ENCODE peak calls at places on chromosomes 1 and 21, in nine cellular contexts. R, X, T, H, U, P, D, O and Q are unnamed samples.

GRCh38 chr1:51555866-51556619 is 37.0 kb upstream of the EPS15 start:
- DNase-seq in R (no peak), X (peak; percentile 49), T (peak; percentile 43), H (no peak), U (no peak), P (no peak), D (no peak), O (no peak), Q (no peak)

GRCh38 chr1:18486195-18486594 is 5.5 kb downstream of the KLHDC7A start:
- DNase-seq in R (no peak), X (no peak), T (no peak), H (no peak), U (no peak), P (no peak), D (no peak), O (no peak), Q (no peak)

GRCh38 chr1:225987491-225988316 is 11.4 kb downstream of the SDE2 start:
- DNase-seq in R (peak; percentile 64), X (peak; percentile 56), T (peak; percentile 41), H (no peak), U (peak; percentile 29), P (no peak), D (peak; percentile 20), O (no peak), Q (peak; percentile 16)

GRCh38 chr1:27630859-27631491 is 4.0 kb downstream of the FGR start:
- DNase-seq in R (no peak), X (no peak), T (no peak), H (no peak), U (no peak), P (no peak), D (no peak), O (no peak), Q (no peak)

GRCh38 chr1:59682405-59683080 is 132.2 kb upstream of the HOOK1 start:
- DNase-seq in R (peak; percentile 23), X (no peak), T (no peak), H (no peak), U (no peak), P (no peak), D (no peak), O (no peak), Q (no peak)

GRCh38 chr1:156591432-156592157 is at the start of gene NAXE:
- DNase-seq in R (peak; percentile 39), X (peak; percentile 75), T (peak; percentile 77), H (peak; percentile 53), U (peak; percentile 37), P (peak; percentile 89), D (no peak), O (peak; percentile 79), Q (peak; percentile 52)

GRCh38 chr1:241113557-241113956 is 243.4 kb downstream of the RGS7 start:
- DNase-seq in R (no peak), X (no peak), T (no peak), H (no peak), U (no peak), P (no peak), D (no peak), O (no peak), Q (no peak)

GRCh38 chr1:24861821-24862727 is 68.0 kb downstream of the RUNX3 start:
- DNase-seq in R (no peak), X (no peak), T (no peak), H (no peak), U (no peak), P (no peak), D (no peak), O (no peak), Q (no peak)

GRCh38 chr21:44831227-44831626 is 13.4 kb upstream of the SUMO3 start:
- DNase-seq in R (no peak), X (no peak), T (no peak), H (no peak), U (no peak), P (no peak), D (no peak), O (no peak), Q (no peak)

GRCh38 chr1:67308136-67308535 is 463 bp downstream of the IL12RB2 start:
- DNase-seq in R (no peak), X (no peak), T (no peak), H (no peak), U (no peak), P (no peak), D (no peak), O (peak; percentile 23), Q (no peak)

GRCh38 chr1:215083408-215083961 is 948 bp downstream of the KCNK2 start:
- DNase-seq in R (peak; percentile 71), X (peak; percentile 36), T (peak; percentile 46), H (no peak), U (no peak), P (no peak), D (no peak), O (no peak), Q (no peak)

GRCh38 chr1:34518146-34518545 is 236.7 kb upstream of the GJB5 start:
- DNase-seq in R (no peak), X (peak; percentile 58), T (no peak), H (no peak), U (no peak), P (no peak), D (no peak), O (no peak), Q (no peak)

GRCh38 chr1:232111616-232112015 is 485.0 kb downstream of the DISC1 start:
- DNase-seq in R (peak; percentile 83), X (no peak), T (no peak), H (no peak), U (no peak), P (no peak), D (no peak), O (no peak), Q (no peak)

GRCh38 chr1:212976586-212976985 is 26.2 kb downstream of the VASH2 start:
- DNase-seq in R (no peak), X (no peak), T (no peak), H (no peak), U (no peak), P (no peak), D (no peak), O (no peak), Q (no peak)

GRCh38 chr1:245837741-245838140 is 669.3 kb downstream of the SMYD3 start:
- DNase-seq in R (peak; percentile 47), X (peak; percentile 60), T (peak; percentile 58), H (no peak), U (no peak), P (no peak), D (no peak), O (no peak), Q (no peak)

GRCh38 chr1:29739176-29739575 is 502.9 kb downstream of the PTPRU start:
- DNase-seq in R (no peak), X (no peak), T (no peak), H (no peak), U (no peak), P (no peak), D (no peak), O (no peak), Q (no peak)

GRCh38 chr1:221740260-221740830 is 1.5 kb downstream of the DUSP10 start:
- DNase-seq in R (no peak), X (peak; percentile 27), T (peak; percentile 20), H (no peak), U (no peak), P (no peak), D (no peak), O (no peak), Q (no peak)

GRCh38 chr1:203039609-203040517 is 13.6 kb downstream of the PPFIA4 start:
- DNase-seq in R (no peak), X (no peak), T (no peak), H (no peak), U (no peak), P (no peak), D (no peak), O (no peak), Q (peak; percentile 26)

GRCh38 chr21:34553199-34553952 is 41.4 kb upstream of the KCNE1 start:
- DNase-seq in R (peak; percentile 80), X (peak; percentile 94), T (peak; percentile 84), H (no peak), U (peak; percentile 30), P (no peak), D (no peak), O (no peak), Q (no peak)

GRCh38 chr1:26156285-26157038 is 2.4 kb upstream of the FAM110D start:
- DNase-seq in R (no peak), X (peak; percentile 30), T (no peak), H (no peak), U (no peak), P (no peak), D (no peak), O (no peak), Q (peak; percentile 51)

GRCh38 chr1:156097499-156098178 is 15.4 kb upstream of the MEX3A start:
- DNase-seq in R (no peak), X (no peak), T (no peak), H (peak; percentile 43), U (no peak), P (no peak), D (no peak), O (peak; percentile 68), Q (no peak)

GRCh38 chr1:155124503-155125463 is 2.9 kb upstream of the EFNA1 start:
- DNase-seq in R (no peak), X (peak; percentile 28), T (peak; percentile 65), H (no peak), U (no peak), P (no peak), D (no peak), O (no peak), Q (no peak)

GRCh38 chr1:198597690-198598430 is 41.0 kb upstream of the PTPRC start:
- DNase-seq in R (no peak), X (peak; percentile 26), T (no peak), H (no peak), U (no peak), P (no peak), D (no peak), O (no peak), Q (no peak)

GRCh38 chr1:245682638-245683376 is 528.0 kb downstream of the KIF26B start:
- DNase-seq in R (peak; percentile 49), X (no peak), T (no peak), H (no peak), U (no peak), P (no peak), D (no peak), O (no peak), Q (no peak)

GRCh38 chr1:53514436-53514835 is 55.2 kb downstream of the DMRTB1 start:
- DNase-seq in R (no peak), X (no peak), T (no peak), H (no peak), U (no peak), P (no peak), D (no peak), O (no peak), Q (no peak)

GRCh38 chr21:19123053-19123452 is 719.5 kb upstream of the TMPRSS15 start:
- DNase-seq in R (no peak), X (no peak), T (no peak), H (no peak), U (no peak), P (no peak), D (no peak), O (no peak), Q (no peak)

GRCh38 chr1:59900640-59901039 is 25.9 kb downstream of the CYP2J2 start:
- DNase-seq in R (no peak), X (peak; percentile 3), T (no peak), H (no peak), U (peak; percentile 21), P (no peak), D (no peak), O (no peak), Q (no peak)